ENCODE peak calls at places on chromosomes 13 and 19, in eight cellular contexts. X is heart right ventricle, Z is AG10803, A is PC-9, D is lung, C is transverse colon, N is fibroblast of the aortic adventitia, G is fibroblast of mammary gland. L is an unnamed sample.

GRCh38 chr19:15199652-15200574 is 882 bp downstream of the NOTCH3 start:
- DNase-seq in X (no peak), Z (peak), A (no peak), D (no peak), C (no peak), N (no peak), G (no peak), L (peak)

GRCh38 chr13:27261376-27261775 is 9.3 kb upstream of the RASL11A start:
- DNase-seq in X (no peak), Z (peak), A (peak), D (no peak), C (no peak), N (no peak), G (no peak), L (peak)

GRCh38 chr13:104326523-104326922 is 1260.3 kb upstream of the SLC10A2 start:
- DNase-seq in X (no peak), Z (no peak), A (no peak), D (no peak), C (no peak), N (no peak), G (no peak), L (no peak)

GRCh38 chr13:41453620-41454019 is 3.7 kb upstream of the RGCC start:
- DNase-seq in X (no peak), Z (no peak), A (no peak), D (no peak), C (no peak), N (no peak), G (no peak), L (no peak)

GRCh38 chr19:28350673-28351072 is 862.3 kb downstream of the UQCRFS1 start:
- DNase-seq in X (no peak), Z (no peak), A (no peak), D (no peak), C (no peak), N (no peak), G (no peak), L (no peak)

GRCh38 chr19:5191091-5191490 is 149.5 kb downstream of the PTPRS start:
- DNase-seq in X (no peak), Z (peak), A (peak), D (no peak), C (no peak), N (no peak), G (no peak), L (no peak)

GRCh38 chr13:59677966-59678814 is 485.5 kb downstream of the DIAPH3 start:
- DNase-seq in X (no peak), Z (peak), A (no peak), D (no peak), C (no peak), N (peak), G (peak), L (peak)

GRCh38 chr19:56727731-56728130 is 56.2 kb upstream of the ZNF835 start:
- DNase-seq in X (no peak), Z (no peak), A (no peak), D (no peak), C (no peak), N (no peak), G (no peak), L (no peak)

GRCh38 chr13:76860706-76861105 is 25.5 kb downstream of the KCTD12 start:
- DNase-seq in X (no peak), Z (no peak), A (no peak), D (no peak), C (no peak), N (no peak), G (no peak), L (no peak)

GRCh38 chr19:16441661-16442071 is 30.1 kb downstream of the EPS15L1 start:
- DNase-seq in X (no peak), Z (no peak), A (no peak), D (no peak), C (no peak), N (no peak), G (no peak), L (no peak)

GRCh38 chr13:50189450-50189849 is 174.2 kb downstream of the KCNRG start:
- DNase-seq in X (no peak), Z (no peak), A (no peak), D (no peak), C (no peak), N (no peak), G (no peak), L (no peak)

GRCh38 chr13:39321578-39321977 is 281.4 kb downstream of the LHFPL6 start:
- DNase-seq in X (no peak), Z (peak), A (no peak), D (no peak), C (no peak), N (peak), G (peak), L (peak)

GRCh38 chr13:113666951-113667701 is at the start of gene GRK1:
- DNase-seq in X (no peak), Z (no peak), A (no peak), D (no peak), C (peak), N (no peak), G (no peak), L (no peak)

GRCh38 chr13:113209336-113209879 is at the start of gene CUL4A:
- DNase-seq in X (peak), Z (peak), A (peak), D (peak), C (peak), N (peak), G (peak), L (peak)

GRCh38 chr13:53007872-53008271 is 20.7 kb upstream of the OLFM4 start:
- DNase-seq in X (no peak), Z (no peak), A (no peak), D (no peak), C (no peak), N (no peak), G (no peak), L (no peak)

GRCh38 chr13:21478881-21479808 is 20.0 kb upstream of the ZDHHC20 start:
- DNase-seq in X (no peak), Z (peak), A (peak), D (peak), C (peak), N (peak), G (peak), L (peak)

GRCh38 chr19:15850385-15850784 is 34.9 kb upstream of the OR10H1 start:
- DNase-seq in X (no peak), Z (no peak), A (no peak), D (no peak), C (no peak), N (no peak), G (no peak), L (no peak)

GRCh38 chr13:31310781-31311180 is 111.0 kb downstream of the B3GLCT start:
- DNase-seq in X (peak), Z (no peak), A (no peak), D (no peak), C (no peak), N (no peak), G (no peak), L (peak)

GRCh38 chr13:34001357-34001756 is 183.4 kb downstream of the RFC3 start:
- DNase-seq in X (no peak), Z (no peak), A (no peak), D (no peak), C (no peak), N (no peak), G (no peak), L (no peak)

GRCh38 chr19:48724796-48725753 is 5.5 kb upstream of the MAMSTR start:
- DNase-seq in X (no peak), Z (peak), A (peak), D (no peak), C (peak), N (peak), G (peak), L (peak)

GRCh38 chr19:12880551-12881171 is 588 bp downstream of the DNASE2 start:
- DNase-seq in X (peak), Z (no peak), A (no peak), D (no peak), C (no peak), N (peak), G (no peak), L (no peak)

GRCh38 chr19:15251749-15252397 is 19.6 kb upstream of the EPHX3 start:
- DNase-seq in X (peak), Z (peak), A (peak), D (peak), C (peak), N (peak), G (peak), L (peak)

GRCh38 chr13:32829676-32830091 is 186.5 kb upstream of the KL start:
- DNase-seq in X (no peak), Z (peak), A (peak), D (no peak), C (no peak), N (peak), G (peak), L (peak)

GRCh38 chr19:43354305-43354627 is 780 bp downstream of the CD177 start:
- DNase-seq in X (no peak), Z (no peak), A (no peak), D (no peak), C (no peak), N (no peak), G (no peak), L (no peak)

GRCh38 chr19:46970815-46971214 is 48.8 kb upstream of the NPAS1 start:
- DNase-seq in X (peak), Z (peak), A (peak), D (no peak), C (no peak), N (peak), G (peak), L (peak)

GRCh38 chr19:11152318-11153062 is 3.1 kb downstream of the SPC24 start:
- DNase-seq in X (peak), Z (peak), A (peak), D (peak), C (peak), N (peak), G (peak), L (peak)

GRCh38 chr19:53511933-53512374 is 26.0 kb upstream of the ZNF331 start:
- DNase-seq in X (peak), Z (peak), A (peak), D (peak), C (peak), N (peak), G (peak), L (peak)

GRCh38 chr13:110506859-110507566 is 54.5 kb downstream of the RAB20 start:
- DNase-seq in X (peak), Z (no peak), A (peak), D (peak), C (peak), N (peak), G (no peak), L (no peak)

GRCh38 chr19:48999481-49000325 is 6.0 kb downstream of the RUVBL2 start:
- DNase-seq in X (peak), Z (peak), A (no peak), D (peak), C (peak), N (peak), G (peak), L (peak)

GRCh38 chr19:4676955-4677731 is 7.0 kb upstream of the MYDGF start:
- DNase-seq in X (no peak), Z (peak), A (no peak), D (no peak), C (peak), N (peak), G (peak), L (peak)

GRCh38 chr19:56839665-56840451 is 668 bp downstream of the PEG3 start:
- DNase-seq in X (peak), Z (peak), A (no peak), D (peak), C (peak), N (no peak), G (peak), L (peak)

GRCh38 chr13:97975280-97975850 is 21.9 kb downstream of the IPO5 start:
- DNase-seq in X (no peak), Z (no peak), A (no peak), D (no peak), C (no peak), N (no peak), G (no peak), L (no peak)

DNA sequence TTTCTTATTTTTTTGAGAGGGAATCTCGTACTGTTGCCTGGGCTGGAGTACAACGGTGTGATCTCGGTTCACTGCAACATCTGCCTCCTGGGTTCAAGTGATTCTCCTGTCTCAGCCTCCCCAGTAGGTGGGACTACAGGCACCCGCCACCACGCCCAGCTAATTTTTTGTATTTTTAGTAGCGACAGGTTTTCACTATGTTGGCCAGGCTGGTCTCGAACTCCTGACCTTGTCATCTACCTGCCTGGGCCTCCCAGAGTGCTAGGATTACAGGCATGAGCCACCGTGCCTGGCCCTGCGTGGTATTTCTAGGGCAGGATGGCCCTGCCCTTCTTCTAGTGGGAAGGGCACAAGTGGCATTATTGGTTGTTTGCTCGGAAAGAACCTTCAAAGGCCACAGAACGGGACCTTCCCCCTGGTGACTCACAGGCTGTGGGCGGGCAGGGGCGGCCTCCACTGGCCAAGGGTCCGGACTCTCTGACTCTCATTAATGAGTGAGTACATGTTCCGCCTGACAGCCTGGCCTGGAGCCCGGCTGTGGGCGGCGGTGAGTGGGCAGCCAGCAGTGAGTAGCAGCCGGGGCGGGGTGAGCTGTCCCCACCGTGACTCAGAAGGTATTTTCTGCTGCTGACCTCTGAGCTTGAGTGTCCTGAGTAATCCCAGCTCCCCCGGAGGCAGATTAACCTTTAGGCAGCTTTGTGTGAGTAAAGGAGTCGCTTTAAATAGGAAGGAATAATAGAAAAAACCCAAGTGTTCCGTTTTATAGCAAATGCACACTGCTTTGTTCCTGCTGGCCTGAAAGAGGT is 5.1 kb downstream of the DOT1L start:
- DNase-seq in X (peak), Z (peak), A (peak), D (peak), C (peak), N (peak), G (peak), L (peak)
- H3K4me3 ChIP-seq in X (peak), Z (peak), A (peak), D (no peak), C (no peak), N (peak), G (peak), L (peak)

GRCh38 chr19:42189133-42189532 is 28.3 kb downstream of the DEDD2 start:
- DNase-seq in X (no peak), Z (no peak), A (no peak), D (no peak), C (no peak), N (no peak), G (no peak), L (peak)

GRCh38 chr19:42179501-42179817 is 38.0 kb downstream of the DEDD2 start:
- DNase-seq in X (no peak), Z (no peak), A (no peak), D (no peak), C (no peak), N (no peak), G (no peak), L (no peak)

GRCh38 chr19:42188665-42189064 is 28.8 kb downstream of the DEDD2 start:
- DNase-seq in X (no peak), Z (no peak), A (no peak), D (no peak), C (no peak), N (no peak), G (no peak), L (no peak)

GRCh38 chr19:42185281-42185680 is 32.2 kb downstream of the DEDD2 start:
- DNase-seq in X (no peak), Z (peak), A (no peak), D (no peak), C (no peak), N (peak), G (peak), L (peak)

DNA sequence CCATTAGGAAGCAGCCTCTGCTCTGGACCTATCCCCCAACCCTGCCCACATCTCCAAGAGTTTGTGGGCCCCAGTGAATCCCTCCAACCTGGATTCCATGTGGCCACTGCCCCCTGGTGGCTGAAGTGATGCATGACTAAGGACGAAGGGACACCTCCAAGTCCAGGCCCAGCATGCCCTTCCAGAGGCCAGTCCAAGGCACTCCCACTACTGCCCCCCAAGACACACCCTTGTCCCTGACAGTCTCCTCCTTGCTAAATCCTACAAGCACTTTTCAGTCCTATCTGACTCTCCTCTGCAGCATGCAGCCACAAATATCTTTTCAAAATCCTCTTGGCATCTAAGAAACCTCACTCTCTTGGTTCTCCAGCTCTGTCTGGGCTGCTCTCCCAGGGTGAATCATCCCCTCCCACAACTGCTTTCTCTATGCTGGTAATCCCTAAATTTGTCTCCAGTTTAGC is 33.0 kb downstream of the DEDD2 start:
- DNase-seq in X (peak), Z (peak), A (peak), D (peak), C (peak), N (peak), G (peak), L (peak)
- TF ChIP-seq CTCF in X (peak), Z (peak), A (peak), D (peak), C (peak), N (peak), G (peak), L (peak)

GRCh38 chr19:7636317-7636690 is 606 bp upstream of the STXBP2 start:
- DNase-seq in X (no peak), Z (no peak), A (no peak), D (no peak), C (no peak), N (no peak), G (no peak), L (no peak)

GRCh38 chr19:7635670-7636069 is 1.2 kb upstream of the STXBP2 start:
- DNase-seq in X (no peak), Z (no peak), A (no peak), D (no peak), C (no peak), N (no peak), G (no peak), L (no peak)

GRCh38 chr19:7631577-7631976 is 1.9 kb downstream of the PCP2 start:
- DNase-seq in X (no peak), Z (no peak), A (no peak), D (no peak), C (no peak), N (no peak), G (no peak), L (no peak)

GRCh38 chr19:7632340-7633203 is 947 bp downstream of the PCP2 start:
- DNase-seq in X (no peak), Z (no peak), A (no peak), D (no peak), C (no peak), N (no peak), G (no peak), L (no peak)

DNA sequence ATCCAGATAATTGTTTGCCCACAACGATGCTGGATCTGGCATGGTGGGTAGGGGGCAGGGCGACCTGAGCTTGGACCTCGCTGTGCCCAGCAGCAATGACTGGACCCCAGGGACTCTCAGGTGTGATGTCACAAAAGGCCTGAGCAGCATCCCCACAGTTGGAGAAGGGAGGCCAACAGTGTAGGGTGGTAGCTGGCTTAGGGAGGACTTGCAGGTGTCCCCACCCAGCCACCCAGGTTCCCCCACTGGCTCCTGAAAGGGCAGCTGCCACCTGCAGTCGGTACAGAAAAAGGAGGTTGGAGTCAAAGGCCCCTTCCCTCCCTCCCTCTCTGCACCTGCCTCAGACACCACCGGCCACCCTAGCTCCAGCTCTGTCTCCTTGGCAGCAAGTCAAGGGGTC is at the start of gene PCP2:
- DNase-seq in X (no peak), Z (no peak), A (no peak), D (no peak), C (no peak), N (no peak), G (no peak), L (no peak)
- H3K4me3 ChIP-seq in X (no peak), Z (no peak), A (no peak), D (no peak), C (no peak), N (no peak), G (no peak), L (no peak)

GRCh38 chr13:23697772-23698313 is 127.6 kb downstream of the TNFRSF19 start:
- DNase-seq in X (no peak), Z (no peak), A (no peak), D (no peak), C (no peak), N (no peak), G (no peak), L (no peak)
- TF ChIP-seq CTCF in X (no peak), Z (no peak), A (no peak), D (no peak), C (no peak), N (no peak), G (no peak), L (no peak)

GRCh38 chr19:18783958-18784785 is 6.9 kb downstream of the COMP start:
- DNase-seq in X (no peak), Z (no peak), A (no peak), D (no peak), C (no peak), N (no peak), G (no peak), L (no peak)
- H3K4me3 ChIP-seq in X (no peak), Z (no peak), A (no peak), D (no peak), C (no peak), N (no peak), G (no peak), L (no peak)

GRCh38 chr13:45490068-45490467 is 25.3 kb downstream of the COG3 start:
- DNase-seq in X (no peak), Z (no peak), A (no peak), D (no peak), C (no peak), N (no peak), G (no peak), L (no peak)
- TF ChIP-seq CTCF in X (no peak), Z (no peak), A (peak), D (no peak), C (peak), N (no peak), G (no peak), L (no peak)